ENCODE peak calls at places on chromosome 15, in nine cellular contexts. N is CD8-positive, alpha-beta T cell; S is HT1080; P is neural progenitor cell; Z is NCI-H1092 treated with DMSO at 0.1 percent for 48 hours; O is activated T-helper 1 cell treated with anti-CD3 and anti-CD28 coated beads, Interleukin-2, amount 50 U/mL, for 16 hours; L is activated CD4-positive, alpha-beta T cell treated with anti-CD3 and anti-CD28 coated beads, Interleukin-2, amount 50 U/mL, for 4 hours; U is NAMALWA; V is BJ. W is an unnamed sample.

GRCh38 chr15:34154725-34155204 is 52.9 kb downstream of the PGBD4 start:
- DNase-seq in U (no peak), N (no peak), S (peak), V (no peak), Z (no peak), P (no peak), L (no peak), O (no peak), W (no peak)

GRCh38 chr15:57395292-57395691 is 19.0 kb downstream of the CGNL1 start:
- DNase-seq in P (no peak), S (peak), U (no peak), O (no peak), Z (no peak), N (no peak), L (no peak), V (peak), W (no peak)

GRCh38 chr15:99169769-99170311 is 65.0 kb downstream of the SYNM start:
- DNase-seq in U (no peak), Z (no peak), N (no peak), L (no peak), S (no peak), V (peak), P (no peak), O (no peak), W (no peak)

GRCh38 chr15:78455749-78456148 is 17.7 kb downstream of the IREB2 start:
- DNase-seq in N (no peak), L (no peak), V (no peak), P (no peak), Z (peak), S (no peak), O (no peak), U (no peak), W (no peak)

GRCh38 chr15:27273506-27273905 is 302.5 kb downstream of the GABRG3 start:
- DNase-seq in U (no peak), N (no peak), Z (no peak), O (no peak), L (no peak), P (no peak), S (no peak), V (no peak), W (no peak)

GRCh38 chr15:84992157-84992940 is 10.7 kb downstream of the PDE8A start:
- DNase-seq in S (peak), U (no peak), Z (no peak), P (no peak), O (no peak), N (no peak), V (peak), L (peak), W (no peak)

GRCh38 chr15:48250640-48251076 is 44.6 kb downstream of the SLC12A1 start:
- DNase-seq in V (peak), L (no peak), S (peak), O (no peak), N (no peak), U (peak), Z (peak), P (peak), W (no peak)

GRCh38 chr15:90989040-90989768 is 5.1 kb downstream of the PRC1 start:
- DNase-seq in N (no peak), Z (no peak), S (no peak), O (no peak), L (no peak), P (no peak), U (no peak), V (no peak), W (no peak)

GRCh38 chr15:78077053-78077859 is at the start of gene TBC1D2B:
- DNase-seq in Z (peak), S (peak), N (peak), V (no peak), P (peak), L (peak), O (peak), U (peak), W (no peak)

GRCh38 chr15:76903251-76903681 is 1.9 kb downstream of the SCAPER start:
- DNase-seq in L (no peak), O (no peak), S (peak), Z (peak), V (peak), U (peak), N (peak), P (peak), W (no peak)

GRCh38 chr15:28101983-28102441 is 2.9 kb upstream of the OCA2 start:
- DNase-seq in O (no peak), N (no peak), L (no peak), P (no peak), V (no peak), U (no peak), Z (no peak), S (no peak), W (no peak)

GRCh38 chr15:63181658-63182057 is 7.7 kb upstream of the RAB8B start:
- DNase-seq in Z (no peak), P (no peak), L (no peak), O (no peak), S (no peak), N (no peak), U (no peak), V (no peak), W (no peak)

GRCh38 chr15:48899793-48900192 is 21.9 kb downstream of the EID1 start:
- DNase-seq in N (no peak), P (no peak), V (no peak), L (no peak), Z (no peak), S (no peak), U (no peak), O (no peak), W (no peak)

GRCh38 chr15:72203507-72203837 is 5.9 kb upstream of the GRAMD2A start:
- DNase-seq in S (peak), U (no peak), P (no peak), L (no peak), Z (peak), O (no peak), N (no peak), V (peak), W (no peak)

GRCh38 chr15:48145923-48146322 is 25.1 kb downstream of the SLC24A5 start:
- DNase-seq in U (no peak), O (no peak), N (no peak), V (no peak), L (no peak), Z (no peak), S (no peak), P (no peak), W (no peak)

GRCh38 chr15:44023176-44023575 is 171.9 kb downstream of the FRMD5 start:
- DNase-seq in S (peak), N (no peak), V (no peak), U (peak), L (no peak), O (no peak), P (no peak), Z (no peak), W (no peak)

GRCh38 chr15:29859981-29860745 is 37.9 kb upstream of the TJP1 start:
- DNase-seq in V (no peak), P (no peak), S (peak), O (no peak), N (no peak), U (no peak), L (no peak), Z (no peak), W (no peak)

GRCh38 chr15:71971905-71972304 is 146.0 kb downstream of the MYO9A start:
- DNase-seq in U (no peak), V (no peak), L (no peak), Z (no peak), O (no peak), P (no peak), N (no peak), S (no peak), W (no peak)

GRCh38 chr15:73564255-73564654 is 68.9 kb downstream of the NPTN start:
- DNase-seq in U (no peak), V (peak), L (no peak), P (peak), O (no peak), N (no peak), Z (no peak), S (peak), W (peak)

GRCh38 chr15:31397851-31398661 is 71.4 kb downstream of the KLF13 start:
- DNase-seq in Z (no peak), L (no peak), V (no peak), P (no peak), U (no peak), S (no peak), O (no peak), N (no peak), W (no peak)

GRCh38 chr15:66860844-66861243 is 158.8 kb downstream of the SMAD6 start:
- DNase-seq in U (no peak), L (no peak), S (no peak), O (no peak), P (no peak), N (no peak), Z (no peak), V (no peak), W (no peak)

GRCh38 chr15:67548862-67549651 is 6.6 kb downstream of the MAP2K5 start:
- DNase-seq in S (no peak), N (no peak), Z (peak), O (no peak), L (no peak), U (peak), P (peak), V (no peak), W (no peak)

GRCh38 chr15:41512512-41513281 is 930 bp downstream of the LTK start:
- DNase-seq in U (peak), Z (no peak), S (no peak), O (no peak), P (peak), N (peak), V (no peak), L (no peak), W (no peak)

GRCh38 chr15:69576035-69576526 is 123.5 kb downstream of the RPLP1 start:
- DNase-seq in P (peak), S (peak), V (no peak), U (peak), Z (peak), O (peak), L (peak), N (peak), W (no peak)

GRCh38 chr15:68576253-68577236 is 2.2 kb upstream of the CORO2B start:
- DNase-seq in N (no peak), U (no peak), S (no peak), Z (peak), V (no peak), O (no peak), P (no peak), L (no peak), W (no peak)

GRCh38 chr15:38878946-38879345 is 314.3 kb upstream of the RASGRP1 start:
- DNase-seq in P (no peak), S (no peak), L (no peak), U (no peak), N (no peak), V (no peak), O (no peak), Z (no peak), W (no peak)

GRCh38 chr15:98923159-98923558 is 84.4 kb downstream of the PGPEP1L start:
- DNase-seq in L (no peak), U (no peak), P (no peak), N (no peak), O (no peak), S (no peak), Z (no peak), V (no peak), W (no peak)

GRCh38 chr15:100334015-100334414 is 7.8 kb downstream of the ADAMTS17 start:
- DNase-seq in V (no peak), S (no peak), P (no peak), U (no peak), O (no peak), L (no peak), Z (no peak), N (no peak), W (no peak)

GRCh38 chr15:61227269-61228024 is 1.7 kb downstream of the RORA start:
- DNase-seq in Z (peak), P (peak), V (no peak), O (no peak), U (no peak), L (no peak), S (peak), N (no peak), W (no peak)

GRCh38 chr15:84658080-84658787 is at the start of gene NMB:
- DNase-seq in S (peak), V (no peak), U (peak), N (peak), P (peak), L (peak), O (peak), Z (peak), W (no peak)

GRCh38 chr15:59685737-59686297 is 3.3 kb downstream of the BNIP2 start:
- DNase-seq in L (no peak), U (no peak), S (no peak), Z (no peak), N (no peak), P (no peak), O (no peak), V (no peak), W (no peak)

GRCh38 chr15:97904196-97904572 is 56.3 kb upstream of the ARRDC4 start:
- DNase-seq in S (peak), U (peak), P (peak), L (no peak), O (no peak), N (no peak), V (no peak), Z (peak), W (no peak)

GRCh38 chr15:64783796-64784195 is 8.4 kb upstream of the RBPMS2 start:
- DNase-seq in U (no peak), P (no peak), Z (no peak), L (no peak), O (no peak), S (no peak), N (no peak), V (no peak), W (no peak)

GRCh38 chr15:78716651-78717050 is 75.6 kb upstream of the CHRNB4 start:
- DNase-seq in S (no peak), P (no peak), Z (no peak), L (no peak), O (no peak), V (no peak), U (no peak), N (no peak), W (no peak)

GRCh38 chr15:88035381-88035780 is 221.2 kb downstream of the NTRK3 start:
- DNase-seq in Z (no peak), L (no peak), N (no peak), V (no peak), S (no peak), U (no peak), O (no peak), P (no peak), W (no peak)

GRCh38 chr15:49863431-49864205 is 242.8 kb downstream of the DTWD1 start:
- DNase-seq in P (no peak), N (no peak), O (no peak), Z (no peak), U (no peak), S (no peak), V (peak), L (no peak), W (no peak)

W was measured in SIG-M5.